ENCODE peak calls at places on chromosomes 5 and 9, in four cellular contexts. Q is HepG2, Z is GM12878, E is K562. S is an unnamed sample.

GRCh38 chr5:90909091-90909503 is 350.5 kb downstream of the ADGRV1 start:
- DNase-seq in Z (no peak), Q (peak), E (no peak), S (no peak)

GRCh38 chr9:2127486-2127885 is 112.3 kb downstream of the SMARCA2 start:
- DNase-seq in Q (no peak), Z (no peak), E (no peak), S (no peak)

GRCh38 chr5:53099546-53099945 is 10.0 kb downstream of the MOCS2 start:
- DNase-seq in Z (no peak), E (no peak), Q (peak), S (no peak)

GRCh38 chr9:131036071-131036470 is 27.1 kb downstream of the LAMC3 start:
- DNase-seq in Z (no peak), E (peak), Q (no peak), S (no peak)

GRCh38 chr9:22237497-22238363 is 208.9 kb upstream of the DMRTA1 start:
- DNase-seq in E (no peak), Z (no peak), Q (peak), S (no peak)

GRCh38 chr5:132771559-132771998 is 5.5 kb downstream of the SEPTIN8 start:
- DNase-seq in E (no peak), Z (no peak), Q (peak), S (no peak)

GRCh38 chr9:83622433-83622813 is 520 bp upstream of the IDNK start:
- DNase-seq in E (no peak), Z (no peak), Q (no peak), S (no peak)

GRCh38 chr9:38673399-38673798 is 46.5 kb downstream of the FAM240B start:
- DNase-seq in E (no peak), Z (no peak), Q (no peak), S (no peak)

GRCh38 chr5:142034994-142035393 is 22.2 kb upstream of the GNPDA1 start:
- DNase-seq in Z (no peak), Q (no peak), E (no peak), S (no peak)

GRCh38 chr9:132141364-132141947 is 20.4 kb upstream of the NTNG2 start:
- DNase-seq in E (no peak), Z (no peak), Q (no peak), S (no peak)

GRCh38 chr5:154403776-154404387 is 41.9 kb upstream of the SAP30L start:
- DNase-seq in Z (no peak), E (no peak), Q (no peak), S (no peak)

GRCh38 chr5:124580925-124581821 is 165.3 kb downstream of the ZNF608 start:
- DNase-seq in E (no peak), Q (peak), Z (no peak), S (no peak)

GRCh38 chr5:139146809-139147742 is 51.1 kb downstream of the SIL1 start:
- DNase-seq in Q (no peak), E (no peak), Z (no peak), S (no peak)

GRCh38 chr9:115883467-115884329 is 269.9 kb upstream of the PAPPA start:
- DNase-seq in E (no peak), Z (no peak), Q (peak), S (peak)

GRCh38 chr5:72937517-72938061 is 18.3 kb upstream of the FCHO2 start:
- DNase-seq in Z (no peak), Q (no peak), E (no peak), S (no peak)

GRCh38 chr5:108379722-108380530 is 2.0 kb downstream of the FBXL17 start:
- DNase-seq in E (no peak), Q (peak), Z (no peak), S (no peak)

GRCh38 chr9:108800632-108801099 is 55.1 kb downstream of the ACTL7B start:
- DNase-seq in Z (no peak), E (no peak), Q (no peak), S (no peak)

DNA sequence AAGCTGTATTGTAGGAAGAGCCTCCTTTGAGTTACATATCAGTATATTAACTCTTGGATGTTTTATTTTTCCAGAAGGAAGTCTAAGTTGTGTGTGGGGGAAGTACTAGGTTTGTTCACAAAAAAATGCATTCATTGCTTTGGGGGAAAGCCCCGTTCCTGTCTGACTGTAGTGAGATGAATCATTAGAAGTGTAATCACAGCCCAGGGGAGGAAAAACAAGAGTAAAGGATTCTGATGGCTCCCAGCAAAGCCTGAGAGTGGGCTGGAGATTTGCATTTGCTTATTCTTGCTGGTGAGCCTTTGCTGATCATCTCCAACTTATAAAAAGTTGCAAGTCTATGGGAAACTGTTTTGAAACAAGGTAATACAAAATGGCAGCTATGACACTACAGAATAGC is 132.9 kb upstream of the IQGAP2 start:
- DNase-seq in E (no peak), Q (no peak), Z (no peak), S (no peak)
- TF ChIP-seq FOXM1 in E (no peak), Q (no peak), Z (no peak), S (no peak)

DNA sequence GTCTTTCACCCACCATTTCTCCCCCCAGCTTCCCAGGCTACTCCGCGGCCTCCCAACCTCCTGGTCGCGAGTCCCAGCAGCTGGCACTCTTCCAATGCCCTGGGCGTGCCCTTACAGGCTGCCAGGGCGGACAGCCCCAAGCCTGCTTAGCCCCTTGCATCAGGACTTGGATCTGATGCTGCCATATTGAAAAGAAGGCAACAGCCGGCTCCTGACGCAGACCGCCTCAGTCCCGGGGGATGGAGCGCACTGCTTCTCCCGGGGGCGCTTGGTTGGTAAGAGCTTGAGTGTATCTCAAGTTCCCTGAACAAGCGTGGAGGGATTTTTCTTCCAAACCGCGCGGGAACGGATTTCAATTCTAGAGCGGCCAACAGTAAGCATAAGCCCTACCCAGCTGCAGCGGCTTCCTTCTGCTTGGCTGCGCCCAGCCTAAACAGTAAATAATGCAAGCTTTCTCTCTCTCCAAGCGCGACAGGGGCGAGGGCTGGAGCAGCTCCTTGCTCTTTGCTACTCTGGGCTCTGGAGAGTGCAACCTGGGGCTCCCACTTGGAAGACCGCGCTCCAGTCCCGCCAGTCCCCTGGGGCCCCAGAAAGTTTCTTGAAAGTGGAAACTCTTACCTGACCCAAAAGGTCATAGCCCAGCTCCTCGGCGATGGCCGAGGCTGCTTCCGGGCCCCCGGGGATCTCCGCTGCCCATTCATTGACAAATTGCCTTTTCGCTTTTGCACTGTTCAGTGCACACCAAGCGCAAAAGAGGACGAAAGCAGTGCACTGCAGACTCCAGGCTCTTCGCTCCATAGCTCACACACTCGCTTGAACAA is 593 bp downstream of the PCSK1 start:
- DNase-seq in E (no peak), Q (no peak), Z (no peak), S (peak)
- TF ChIP-seq SP1 in E (no peak), Q (no peak), Z (no peak), S (no peak)

DNA sequence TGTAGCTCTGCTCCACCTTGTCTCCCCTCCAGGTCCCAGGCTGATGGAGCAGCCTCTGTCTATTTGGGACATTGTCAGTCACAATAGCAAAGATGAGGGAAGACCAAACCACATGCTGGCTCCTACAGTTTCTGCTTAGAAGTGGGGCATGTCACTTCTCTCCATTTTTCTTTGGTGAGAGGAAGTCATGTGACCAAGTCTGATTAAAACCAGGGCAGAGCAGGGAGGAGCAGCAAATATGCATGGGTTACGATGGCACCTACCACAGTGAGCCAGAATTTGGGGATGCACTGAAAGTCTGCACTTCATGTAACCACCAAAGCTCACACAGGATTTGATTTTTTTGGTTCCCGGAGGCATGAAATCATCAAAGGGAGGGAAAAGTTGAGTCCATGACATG is 234.6 kb downstream of the CDK5RAP2 start:
- DNase-seq in E (no peak), Z (no peak), Q (no peak), S (no peak)
- TF ChIP-seq FOXM1 in E (no peak), Z (no peak), Q (no peak), S (no peak)

DNA sequence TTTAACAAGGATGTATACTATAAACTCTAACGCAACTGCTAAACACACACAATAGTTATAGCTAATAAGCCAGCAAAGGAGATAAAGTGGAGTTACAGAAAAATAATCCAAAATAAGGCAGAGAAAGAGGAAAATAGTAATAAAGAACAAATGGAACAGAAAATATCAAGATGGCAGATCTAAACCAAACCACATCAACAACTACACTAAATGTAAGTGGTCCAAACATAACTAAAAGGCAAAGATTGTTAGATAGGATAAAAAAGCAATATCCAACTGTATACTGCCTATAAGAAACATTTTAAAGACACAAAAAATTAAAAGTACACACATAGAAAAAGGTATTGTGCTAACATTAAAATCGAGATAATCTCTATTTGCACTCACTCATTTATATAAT is 5.6 kb upstream of the COL23A1 start:
- DNase-seq in Q (no peak), Z (no peak), E (no peak), S (no peak)
- TF ChIP-seq SP1 in Q (no peak), Z (no peak), E (no peak), S (no peak)

DNA sequence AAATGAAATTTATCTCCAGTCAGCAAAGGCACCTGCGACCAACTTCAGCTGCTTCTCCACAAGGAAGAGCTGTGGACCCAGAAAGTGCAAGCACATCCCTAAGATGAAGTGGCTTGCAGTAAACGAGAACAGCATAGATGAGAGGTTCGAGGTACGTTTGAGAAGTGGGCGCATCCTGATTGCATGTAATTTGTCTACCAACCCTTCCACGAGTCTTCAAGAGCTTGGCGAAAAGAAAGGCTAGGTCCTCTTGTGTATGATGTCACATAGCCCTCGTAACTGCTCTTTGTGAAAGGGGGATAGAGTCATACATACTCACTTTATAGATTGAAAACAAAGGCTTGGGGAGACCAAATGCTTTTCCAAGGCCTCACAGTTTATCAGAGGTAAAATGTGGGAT is 6.0 kb upstream of the LCP2 start:
- DNase-seq in Q (no peak), Z (no peak), E (no peak), S (no peak)
- TF ChIP-seq FOXM1 in Q (no peak), Z (no peak), E (no peak), S (no peak)